ENCODE peak calls at places on chromosomes 13 and 19, in six cellular contexts. One of them, this sample, is unnamed.

GRCh38 chr13:114017028-114017630 is 43.3 kb upstream of the C13orf46 start:
- DNase-seq in WTC11: peak; percentile 55
- DNase-seq in GM19239: no peak
- DNase-seq in tibial nerve: no peak
- DNase-seq in pancreas: peak; percentile 19
- DNase-seq in psoas muscle: no peak
- DNase-seq in this sample: no peak

GRCh38 chr19:5907216-5907615 is 2.5 kb downstream of the VMAC start:
- DNase-seq in psoas muscle: no peak
- DNase-seq in tibial nerve: no peak
- DNase-seq in WTC11: no peak
- DNase-seq in pancreas: no peak
- DNase-seq in GM19239: no peak
- DNase-seq in this sample: no peak

GRCh38 chr19:44988896-44989563 is 12.2 kb upstream of the RELB start:
- DNase-seq in pancreas: peak; percentile 77
- DNase-seq in WTC11: peak; percentile 86
- DNase-seq in GM19239: peak; percentile 83
- DNase-seq in psoas muscle: peak; percentile 79
- DNase-seq in tibial nerve: peak; percentile 24
- DNase-seq in this sample: peak; percentile 61

GRCh38 chr19:58569191-58569942 is 3.8 kb downstream of the MZF1 start:
- DNase-seq in tibial nerve: peak; percentile 6
- DNase-seq in pancreas: peak; percentile 23
- DNase-seq in GM19239: no peak
- DNase-seq in psoas muscle: no peak
- DNase-seq in WTC11: peak; percentile 5
- DNase-seq in this sample: no peak

GRCh38 chr19:38535212-38535611 is 82.5 kb downstream of the MAP4K1 start:
- DNase-seq in psoas muscle: no peak
- DNase-seq in tibial nerve: no peak
- DNase-seq in pancreas: no peak
- DNase-seq in GM19239: no peak
- DNase-seq in WTC11: no peak
- DNase-seq in this sample: no peak

GRCh38 chr13:49877629-49878218 is 58.4 kb downstream of the SPRYD7 start:
- DNase-seq in tibial nerve: no peak
- DNase-seq in GM19239: no peak
- DNase-seq in psoas muscle: no peak
- DNase-seq in pancreas: no peak
- DNase-seq in WTC11: no peak
- DNase-seq in this sample: no peak

GRCh38 chr19:49574206-49574755 is 6.1 kb downstream of the NOSIP start:
- DNase-seq in psoas muscle: no peak
- DNase-seq in GM19239: no peak
- DNase-seq in WTC11: no peak
- DNase-seq in pancreas: no peak
- DNase-seq in tibial nerve: no peak
- DNase-seq in this sample: no peak

GRCh38 chr19:51552996-51553725 is 17.9 kb upstream of the ZNF175 start:
- DNase-seq in GM19239: no peak
- DNase-seq in WTC11: peak; percentile 97
- DNase-seq in pancreas: peak; percentile 63
- DNase-seq in psoas muscle: peak; percentile 71
- DNase-seq in tibial nerve: peak; percentile 41
- DNase-seq in this sample: no peak

GRCh38 chr13:106182404-106182803 is 353.1 kb downstream of the EFNB2 start:
- DNase-seq in psoas muscle: no peak
- DNase-seq in WTC11: no peak
- DNase-seq in GM19239: no peak
- DNase-seq in pancreas: no peak
- DNase-seq in tibial nerve: no peak
- DNase-seq in this sample: no peak

GRCh38 chr19:17415107-17415506 is 4.7 kb upstream of the MVB12A start:
- DNase-seq in pancreas: no peak
- DNase-seq in GM19239: no peak
- DNase-seq in WTC11: peak; percentile 50
- DNase-seq in psoas muscle: no peak
- DNase-seq in tibial nerve: no peak
- DNase-seq in this sample: no peak

GRCh38 chr13:29210676-29211075 is 384.8 kb downstream of the SLC7A1 start:
- DNase-seq in GM19239: no peak
- DNase-seq in tibial nerve: no peak
- DNase-seq in WTC11: no peak
- DNase-seq in psoas muscle: no peak
- DNase-seq in pancreas: no peak
- DNase-seq in this sample: no peak

GRCh38 chr19:20051841-20052768 is 12.8 kb upstream of the ZNF682 start:
- DNase-seq in tibial nerve: peak; percentile 84
- DNase-seq in psoas muscle: peak; percentile 94
- DNase-seq in WTC11: peak; percentile 99
- DNase-seq in GM19239: peak; percentile 20
- DNase-seq in pancreas: peak; percentile 96
- DNase-seq in this sample: peak; percentile 96

GRCh38 chr13:30125422-30126073 is 181.8 kb downstream of the KATNAL1 start:
- DNase-seq in psoas muscle: no peak
- DNase-seq in GM19239: no peak
- DNase-seq in tibial nerve: no peak
- DNase-seq in WTC11: no peak
- DNase-seq in pancreas: no peak
- DNase-seq in this sample: peak; percentile 73

GRCh38 chr19:5006201-5006600 is 37.3 kb downstream of the KDM4B start:
- DNase-seq in pancreas: no peak
- DNase-seq in psoas muscle: no peak
- DNase-seq in WTC11: no peak
- DNase-seq in GM19239: no peak
- DNase-seq in tibial nerve: no peak
- DNase-seq in this sample: no peak

GRCh38 chr13:73399347-73400216 is 340.8 kb downstream of the KLF5 start:
- DNase-seq in psoas muscle: no peak
- DNase-seq in WTC11: no peak
- DNase-seq in pancreas: no peak
- DNase-seq in GM19239: no peak
- DNase-seq in tibial nerve: no peak
- DNase-seq in this sample: no peak

GRCh38 chr19:49952906-49953305 is 8.1 kb downstream of the SIGLEC11 start:
- DNase-seq in tibial nerve: no peak
- DNase-seq in WTC11: no peak
- DNase-seq in pancreas: no peak
- DNase-seq in GM19239: no peak
- DNase-seq in psoas muscle: no peak
- DNase-seq in this sample: no peak

GRCh38 chr13:77838271-77838670 is 80.4 kb downstream of the EDNRB start:
- DNase-seq in WTC11: no peak
- DNase-seq in psoas muscle: no peak
- DNase-seq in tibial nerve: no peak
- DNase-seq in GM19239: no peak
- DNase-seq in pancreas: no peak
- DNase-seq in this sample: no peak

GRCh38 chr19:3146677-3147100 is 10.9 kb downstream of the GNA15 start:
- DNase-seq in tibial nerve: no peak
- DNase-seq in WTC11: peak; percentile 84
- DNase-seq in GM19239: no peak
- DNase-seq in psoas muscle: no peak
- DNase-seq in pancreas: peak; percentile 45
- DNase-seq in this sample: peak; percentile 51